ENCODE peak calls at places on chromosomes 11 and 22, in eight cellular contexts. X, P, Y, C, T, N, U and L are unnamed samples.
A peak's percentile ranks its signal among the peaks of the same experiment; 100 is the strongest.

GRCh38 chr11:62880231-62880802 is 379 bp upstream of the SLC3A2 start:
- DNase-seq in X (no peak), N (no peak), T (peak; percentile 96), U (peak; percentile 71), C (no peak), Y (peak; percentile 80), P (peak; percentile 86), L (peak; percentile 62)

GRCh38 chr11:86230921-86231320 is 13.6 kb upstream of the EED start:
- DNase-seq in T (peak; percentile 79), P (no peak), U (no peak), C (no peak), Y (no peak), N (no peak), X (no peak), L (no peak)

GRCh38 chr11:113670149-113670829 is 35.8 kb downstream of the TMPRSS5 start:
- DNase-seq in X (no peak), P (no peak), T (no peak), C (no peak), Y (no peak), U (no peak), N (no peak), L (no peak)

GRCh38 chr22:31089101-31090100 is 8.3 kb downstream of the SMTN start:
- DNase-seq in P (no peak), T (peak; percentile 64), Y (peak; percentile 8), X (no peak), U (no peak), C (no peak), N (no peak), L (no peak)

GRCh38 chr22:31079095-31079642 is 1.9 kb upstream of the SMTN start:
- DNase-seq in X (peak; percentile 65), P (no peak), U (no peak), Y (no peak), N (no peak), T (no peak), C (no peak), L (no peak)

GRCh38 chr22:50297510-50298265 is 9.8 kb downstream of the PLXNB2 start:
- DNase-seq in U (no peak), P (no peak), N (no peak), C (no peak), T (no peak), X (no peak), Y (no peak), L (no peak)

GRCh38 chr11:66976048-66976467 is 954 bp downstream of the C11orf86 start:
- DNase-seq in P (no peak), C (no peak), X (no peak), Y (no peak), N (no peak), T (no peak), U (no peak), L (no peak)

GRCh38 chr11:12728417-12728816 is 54.2 kb downstream of the TEAD1 start:
- DNase-seq in C (no peak), N (no peak), U (no peak), X (no peak), T (no peak), P (no peak), Y (no peak), L (no peak)

GRCh38 chr11:34166806-34167740 is 61.6 kb downstream of the NAT10 start:
- DNase-seq in U (no peak), N (no peak), C (no peak), T (no peak), X (no peak), P (no peak), Y (no peak), L (no peak)

GRCh38 chr11:34168642-34169051 is 63.2 kb downstream of the NAT10 start:
- DNase-seq in Y (no peak), C (no peak), P (peak; percentile 69), N (no peak), U (no peak), T (no peak), X (no peak), L (no peak)

GRCh38 chr11:34167961-34168360 is 62.5 kb downstream of the NAT10 start:
- DNase-seq in N (no peak), P (no peak), C (no peak), T (no peak), Y (no peak), U (no peak), X (no peak), L (no peak)

GRCh38 chr11:34165121-34165520 is 59.7 kb downstream of the NAT10 start:
- DNase-seq in U (no peak), T (no peak), C (no peak), P (no peak), Y (no peak), X (no peak), N (no peak), L (no peak)

DNA sequence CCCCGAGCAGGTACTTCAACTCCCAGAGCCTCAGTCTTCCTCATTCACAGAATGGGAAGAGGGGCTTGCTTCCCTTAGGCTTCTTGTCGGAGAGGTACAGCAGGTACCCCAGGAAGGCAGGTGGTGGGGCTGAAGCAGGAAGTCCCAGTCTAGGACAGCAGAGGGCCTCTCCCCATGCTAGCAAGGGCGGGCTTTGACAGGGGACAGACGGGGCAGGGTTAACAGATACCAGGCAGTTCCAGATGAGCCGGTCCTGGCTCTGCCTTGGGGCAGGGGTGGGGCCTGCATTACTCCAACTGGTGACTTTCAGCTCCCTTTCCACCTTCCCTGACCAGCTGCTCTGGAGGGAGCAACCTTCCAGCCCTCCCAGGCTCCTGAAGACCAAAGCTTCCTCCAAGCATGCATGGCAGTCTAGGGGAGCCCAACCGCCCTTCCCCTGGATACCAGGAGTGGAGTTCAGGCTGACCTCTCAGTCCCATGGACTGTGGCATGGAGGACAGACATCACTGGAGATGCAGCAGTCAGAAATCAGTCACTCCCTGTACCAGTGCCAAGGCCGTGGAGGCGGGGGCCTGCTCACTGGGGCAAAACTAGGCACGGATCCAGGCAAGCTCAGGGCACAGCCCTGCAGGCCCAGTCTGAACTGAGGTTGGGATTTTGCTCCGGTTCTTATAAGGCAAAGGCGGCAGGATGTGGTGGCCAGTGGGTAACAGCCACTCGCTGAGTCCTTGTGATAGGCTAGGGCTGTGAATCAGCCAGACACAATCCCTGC is 60.5 kb downstream of the NAT10 start:
- DNase-seq in Y (no peak), U (no peak), X (no peak), T (peak; percentile 35), P (no peak), N (no peak), C (no peak), L (peak; percentile 57)
- H3K27ac ChIP-seq in Y (no peak overlapping the region), U (no peak overlapping the region), X (no peak overlapping the region), T (no peak overlapping the region), P (no peak overlapping the region), N (no peak overlapping the region), C (no peak overlapping the region), L (peak overlapping the region; percentile 25)

DNA sequence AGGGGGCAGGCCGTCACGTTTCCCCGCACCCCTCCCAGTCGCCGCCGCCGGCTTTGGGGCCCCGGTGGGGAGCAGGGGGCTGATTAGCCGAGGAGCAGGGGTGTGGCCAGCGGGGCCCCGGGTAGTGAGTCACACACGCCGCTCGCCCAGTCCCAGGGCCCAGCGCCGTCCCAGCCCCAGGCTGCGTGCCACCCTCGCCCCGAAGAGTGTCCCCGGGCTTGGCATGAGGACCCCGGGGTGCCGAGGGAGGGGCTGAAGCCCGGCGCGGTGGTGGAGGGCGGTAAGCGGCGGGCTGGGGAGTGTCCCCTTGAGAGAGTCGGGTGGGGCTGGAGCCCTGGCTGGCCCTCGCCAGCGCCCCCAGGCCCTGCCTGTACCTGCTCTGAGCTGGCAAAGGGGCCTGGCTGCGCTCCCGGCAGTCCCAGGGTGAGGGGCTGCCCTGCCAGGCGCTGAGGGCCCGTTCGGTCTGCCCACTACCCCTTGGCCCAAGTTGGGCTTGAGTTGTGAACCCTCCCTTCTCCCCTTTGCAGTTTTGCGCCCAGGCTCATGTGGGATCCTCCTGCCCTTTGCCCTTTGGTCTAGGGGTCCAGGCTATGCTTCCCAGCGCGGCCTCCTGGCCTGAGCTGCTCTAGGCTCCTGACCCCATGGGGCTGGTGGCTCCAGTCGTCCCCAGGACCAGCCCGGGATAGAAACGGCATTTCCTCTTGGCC is 34.6 kb downstream of the PRDM11 start:
- DNase-seq in P (peak; percentile 56), U (peak; percentile 84), Y (no peak), C (peak; percentile 30), N (no peak), T (peak; percentile 86), X (peak; percentile 85), L (peak; percentile 89)
- H3K27ac ChIP-seq in P (no peak overlapping the region), U (peak overlapping the region; percentile 93), Y (peak overlapping the region; percentile 35), C (peak overlapping the region; percentile 84), N (peak overlapping the region; percentile 93), T (no peak overlapping the region), X (peak overlapping the region; percentile 88), L (peak overlapping the region; percentile 88)

DNA sequence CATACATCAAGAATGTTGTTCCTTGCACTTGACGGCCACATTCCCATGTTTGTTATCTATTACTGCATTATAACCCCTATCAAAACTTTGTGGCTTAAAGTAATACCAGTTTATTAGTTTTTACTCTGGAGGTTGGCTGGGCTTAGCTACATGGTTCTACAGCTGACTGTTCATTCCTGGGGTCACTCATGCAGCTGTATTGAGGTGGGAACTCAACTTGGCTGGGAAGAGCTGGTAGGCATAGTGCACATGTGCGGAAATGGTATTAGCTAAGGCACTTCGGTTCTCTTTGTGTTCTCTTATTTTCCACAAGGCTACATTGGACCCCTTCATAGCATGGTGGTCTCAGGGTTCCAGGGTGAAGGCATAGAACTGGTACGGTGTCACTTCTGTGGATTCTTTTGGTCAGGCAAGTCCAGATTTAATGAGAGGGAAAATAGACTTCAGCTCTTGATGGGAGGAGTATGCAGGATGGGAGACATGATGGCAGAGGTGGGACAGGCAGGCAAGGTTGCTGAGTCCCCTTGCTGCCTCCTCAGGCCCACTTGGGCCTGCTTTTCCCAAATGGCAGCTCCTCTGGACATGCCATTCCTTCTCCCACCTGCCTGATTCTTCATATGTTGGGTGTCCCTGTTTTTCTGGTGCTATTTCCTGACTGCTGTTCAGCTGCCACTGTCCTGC is 16.1 kb downstream of the YDJC start:
- DNase-seq in Y (no peak), T (no peak), N (no peak), P (no peak), X (no peak), C (no peak), U (no peak), L (no peak)
- H3K27ac ChIP-seq in Y (no peak overlapping the region), T (no peak overlapping the region), N (no peak overlapping the region), P (no peak overlapping the region), X (no peak overlapping the region), C (no peak overlapping the region), U (no peak overlapping the region), L (peak overlapping the region; percentile 22)

GRCh38 chr11:96114178-96115070 is 190.5 kb upstream of the MTMR2 start:
- DNase-seq in P (no peak), C (no peak), X (no peak), T (no peak), U (no peak), N (no peak), Y (no peak), L (no peak)

GRCh38 chr11:96111308-96111707 is 187.4 kb upstream of the MTMR2 start:
- DNase-seq in N (no peak), T (no peak), Y (no peak), U (no peak), X (no peak), P (no peak), C (no peak), L (no peak)

GRCh38 chr11:96113100-96113710 is 189.3 kb upstream of the MTMR2 start:
- DNase-seq in U (no peak), N (no peak), C (no peak), T (peak; percentile 84), P (peak; percentile 78), X (no peak), Y (no peak), L (no peak)

GRCh38 chr11:96110302-96110701 is 186.4 kb upstream of the MTMR2 start:
- DNase-seq in C (no peak), T (no peak), Y (no peak), N (no peak), U (no peak), X (no peak), P (no peak), L (no peak)

DNA sequence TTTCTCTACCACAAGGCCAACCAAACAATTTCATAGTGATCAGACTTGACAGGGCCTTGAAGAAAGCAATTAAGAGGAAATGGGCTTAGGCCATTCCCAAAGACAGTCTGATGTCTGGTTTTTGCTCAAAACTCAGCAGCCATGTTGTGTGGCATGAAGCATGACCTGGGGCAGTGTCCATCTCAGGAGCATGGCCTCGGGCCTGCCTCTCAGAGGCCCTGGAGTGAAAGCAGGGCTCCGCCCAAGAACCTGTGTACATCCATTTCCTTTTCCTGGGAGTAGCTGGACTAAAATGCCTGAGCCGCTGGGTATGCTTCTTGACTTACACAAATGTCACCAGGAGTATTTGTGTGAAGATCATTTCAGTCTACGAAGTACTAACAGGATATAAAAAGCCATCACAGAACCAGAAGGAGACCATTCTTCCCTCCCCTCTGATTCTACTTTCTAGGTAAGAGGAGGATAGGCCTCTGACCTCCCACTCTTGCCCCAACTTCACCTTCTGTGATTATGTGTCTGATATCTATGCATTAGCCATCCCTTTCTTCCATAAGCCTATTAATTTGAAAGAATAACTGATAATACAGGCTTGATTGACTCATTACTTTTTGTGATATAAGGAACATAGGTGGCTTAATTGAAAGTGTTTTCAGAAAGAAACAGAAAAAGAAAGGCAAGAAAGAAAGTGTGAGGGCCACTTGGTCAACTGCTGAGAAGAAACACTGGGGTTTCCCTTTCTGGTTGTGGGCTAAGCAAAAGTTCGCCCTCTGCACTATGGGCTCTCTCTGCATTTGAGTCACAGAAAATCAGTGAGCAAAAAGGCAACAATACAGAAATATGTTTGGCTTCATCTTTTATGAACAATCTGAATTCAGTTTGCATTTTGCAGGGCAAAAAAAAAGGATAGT is 188.5 kb upstream of the MTMR2 start:
- DNase-seq in X (no peak), P (no peak), U (no peak), C (no peak), T (peak; percentile 60), Y (no peak), N (no peak), L (no peak)
- H3K27ac ChIP-seq in X (no peak overlapping the region), P (peak overlapping the region; percentile 29), U (peak overlapping the region; percentile 28), C (peak overlapping the region; percentile 34), T (peak overlapping the region; percentile 79), Y (no peak overlapping the region), N (peak overlapping the region; percentile 46), L (peak overlapping the region; percentile 54)